ENCODE peak calls at places on chromosomes 3 and 15, in four cellular contexts. K, B, S and V are unnamed samples.

GRCh38 chr3:21786454-21786829 is 35.4 kb upstream of the ZNF385D start:
- DNase-seq in S (no peak), B (no peak), K (no peak), V (no peak)

GRCh38 chr3:124075758-124076157 is 83.8 kb upstream of the ROPN1 start:
- DNase-seq in B (no peak), K (no peak), S (no peak), V (no peak)

GRCh38 chr3:120198305-120198878 is 86.6 kb downstream of the GPR156 start:
- DNase-seq in K (no peak), B (no peak), S (peak), V (no peak)

GRCh38 chr15:81466741-81467140 is 92.7 kb upstream of the TMC3 start:
- DNase-seq in B (no peak), S (no peak), K (no peak), V (no peak)

GRCh38 chr15:52678468-52679231 is 538 bp downstream of the ATOSA start:
- DNase-seq in B (no peak), S (peak), K (peak), V (peak)

GRCh38 chr3:197394464-197395321 is 96.3 kb upstream of the DLG1 start:
- DNase-seq in B (no peak), S (peak), K (no peak), V (no peak)

GRCh38 chr3:187183210-187183862 is 13.9 kb upstream of the RTP1 start:
- DNase-seq in B (no peak), S (peak), K (no peak), V (no peak)

GRCh38 chr3:78969483-78969882 is 798.3 kb downstream of the ROBO1 start:
- DNase-seq in K (no peak), S (no peak), B (no peak), V (no peak)

GRCh38 chr15:90351479-90352108 is 490 bp upstream of the ZNF774 start:
- DNase-seq in K (no peak), B (no peak), S (no peak), V (peak)

GRCh38 chr3:25293736-25294135 is 134.3 kb upstream of the RARB start:
- DNase-seq in S (no peak), K (no peak), B (no peak), V (no peak)

GRCh38 chr3:27669505-27670085 is 52.5 kb downstream of the EOMES start:
- DNase-seq in B (no peak), S (no peak), K (no peak), V (no peak)

GRCh38 chr3:36815375-36815774 is 51.0 kb upstream of the DCLK3 start:
- DNase-seq in S (no peak), B (no peak), K (no peak), V (no peak)

GRCh38 chr3:186620213-186621092 is 7.6 kb downstream of the AHSG start:
- DNase-seq in K (no peak), S (no peak), B (no peak), V (no peak)